ENCODE peak calls at places on chromosomes 16 and 17, in nine cellular contexts. W is ascending aorta, O is astrocyte, H is A549, N is adrenal gland, B is left ventricle myocardium inferior, Q is ovary, F is brain microvascular endothelial cell, L is H1. V is an unnamed sample.

GRCh38 chr16:86509759-86510464 is 415 bp upstream of the FOXF1 start:
- DNase-seq in Q (peak), F (no peak), N (no peak), O (peak), H (no peak), B (peak), L (peak), W (no peak), V (no peak)

GRCh38 chr17:56833023-56833811 is 503 bp downstream of the C17orf67 start:
- DNase-seq in B (peak), F (peak), H (peak), N (peak), O (peak), Q (peak), L (peak), W (peak), V (peak)

GRCh38 chr17:76385892-76386786 is 1.7 kb downstream of the SPHK1 start:
- DNase-seq in Q (peak), N (peak), B (peak), L (peak), H (peak), O (peak), W (peak), F (peak), V (no peak)

GRCh38 chr16:57689772-57690558 is 4.6 kb upstream of the DRC7 start:
- DNase-seq in H (no peak), B (no peak), F (no peak), L (no peak), O (no peak), W (no peak), Q (no peak), N (no peak), V (no peak)

GRCh38 chr17:58338907-58339774 is 10.5 kb upstream of the TSPOAP1 start:
- DNase-seq in N (peak), O (peak), H (no peak), F (peak), B (peak), L (peak), Q (no peak), W (peak), V (no peak)

GRCh38 chr17:2400474-2400866 is 390 bp downstream of the MNT start:
- DNase-seq in F (no peak), W (no peak), B (peak), H (no peak), N (peak), O (no peak), L (peak), Q (peak), V (no peak)

GRCh38 chr17:32931686-32932085 is 3.7 kb downstream of the TMEM98 start:
- DNase-seq in W (no peak), N (no peak), B (no peak), O (peak), F (no peak), Q (no peak), H (no peak), L (no peak), V (no peak)

GRCh38 chr17:17237026-17237799 is at the start of gene FLCN:
- DNase-seq in W (peak), Q (peak), B (peak), F (peak), N (peak), H (peak), O (peak), L (peak), V (peak)

GRCh38 chr16:54194008-54194731 is 92.4 kb downstream of the IRX3 start:
- DNase-seq in N (peak), F (peak), L (peak), H (no peak), O (peak), W (no peak), Q (peak), B (peak), V (peak)

GRCh38 chr17:21551081-21551881 is 141.0 kb upstream of the KCNJ18 start:
- DNase-seq in N (peak), O (peak), B (peak), W (peak), Q (peak), L (peak), F (peak), H (peak), V (peak)

GRCh38 chr16:86949116-86949515 is 368.1 kb downstream of the C16orf95 start:
- DNase-seq in H (no peak), W (no peak), O (no peak), F (no peak), B (no peak), L (no peak), Q (no peak), N (no peak), V (no peak)

GRCh38 chr16:57422026-57422944 is 17.7 kb downstream of the CCL17 start:
- DNase-seq in B (no peak), Q (peak), O (peak), F (peak), L (peak), N (peak), W (no peak), H (peak), V (no peak)

GRCh38 chr17:7436556-7437368 is 1.5 kb downstream of the TMEM102 start:
- DNase-seq in L (peak), Q (peak), W (no peak), N (peak), F (no peak), H (peak), O (peak), B (peak), V (peak)

GRCh38 chr16:23575834-23576233 is 18.3 kb downstream of the UBFD1 start:
- DNase-seq in L (no peak), H (no peak), O (no peak), N (no peak), W (no peak), B (no peak), F (no peak), Q (no peak), V (no peak)

GRCh38 chr16:11047057-11047456 is 102.7 kb downstream of the CLEC16A start:
- DNase-seq in O (peak), W (no peak), N (no peak), B (no peak), F (no peak), H (no peak), L (no peak), Q (no peak), V (no peak)

GRCh38 chr17:74485012-74485743 is 18.7 kb downstream of the CD300A start:
- DNase-seq in H (no peak), L (no peak), W (no peak), O (no peak), Q (no peak), F (no peak), N (peak), B (no peak), V (no peak)

GRCh38 chr17:39667262-39668140 is 752 bp upstream of the PNMT start:
- DNase-seq in O (no peak), B (peak), Q (no peak), W (no peak), H (no peak), N (peak), L (peak), F (no peak), V (no peak)

GRCh38 chr17:83100853-83101391 is 21.5 kb downstream of the METRNL start:
- DNase-seq in Q (no peak), N (no peak), H (no peak), O (no peak), W (no peak), F (no peak), B (no peak), L (no peak), V (no peak)

GRCh38 chr16:75908301-75908700 is 182.0 kb upstream of the CPHXL start:
- DNase-seq in H (no peak), F (no peak), B (no peak), L (no peak), N (no peak), W (no peak), Q (no peak), O (no peak), V (no peak)

GRCh38 chr17:5557485-5557884 is 26.8 kb downstream of the NLRP1 start:
- DNase-seq in B (no peak), L (no peak), N (no peak), O (peak), F (peak), Q (no peak), W (no peak), H (no peak), V (no peak)

GRCh38 chr17:522912-523311 is 170.3 kb upstream of the RPH3AL start:
- DNase-seq in B (no peak), Q (no peak), O (no peak), N (no peak), H (no peak), F (no peak), W (no peak), L (peak), V (no peak)

GRCh38 chr17:73083432-73083831 is 9.1 kb downstream of the SLC39A11 start:
- DNase-seq in Q (no peak), O (no peak), F (no peak), H (no peak), N (no peak), B (no peak), L (no peak), W (no peak), V (no peak)

GRCh38 chr17:19273731-19274130 is 36.6 kb downstream of the EPN2 start:
- DNase-seq in B (no peak), N (no peak), H (no peak), L (no peak), Q (no peak), W (no peak), F (peak), O (no peak), V (no peak)

GRCh38 chr17:51442112-51442865 is 181.9 kb downstream of the UTP18 start:
- DNase-seq in H (no peak), L (no peak), N (no peak), F (no peak), O (no peak), W (no peak), Q (no peak), B (no peak), V (no peak)

GRCh38 chr17:7781467-7781866 is 52.5 kb upstream of the KDM6B start:
- DNase-seq in L (no peak), B (no peak), H (no peak), O (peak), F (no peak), W (no peak), Q (no peak), N (no peak), V (no peak)

GRCh38 chr17:64281962-64282752 is 19.1 kb upstream of the TEX2 start:
- DNase-seq in N (peak), H (peak), Q (peak), B (peak), W (no peak), F (peak), O (peak), L (peak), V (peak)

GRCh38 chr16:20814761-20815160 is 8.4 kb downstream of the REXO5 start:
- DNase-seq in H (no peak), W (no peak), F (no peak), B (no peak), N (no peak), L (no peak), Q (no peak), O (peak), V (no peak)

GRCh38 chr16:71723537-71724319 is 773 bp downstream of the PHLPP2 start:
- DNase-seq in O (peak), N (peak), B (peak), H (peak), Q (peak), F (peak), W (peak), L (peak), V (peak)

GRCh38 chr17:39113871-39114270 is 37.6 kb downstream of the PLXDC1 start:
- DNase-seq in N (no peak), W (no peak), B (no peak), H (no peak), Q (no peak), L (no peak), F (no peak), O (no peak), V (no peak)

GRCh38 chr16:87350681-87351319 is 32.8 kb downstream of the FBXO31 start:
- DNase-seq in Q (no peak), H (no peak), O (peak), W (no peak), B (no peak), L (no peak), N (peak), F (no peak), V (peak)

GRCh38 chr17:59106463-59107305 is at the start of gene TRIM37:
- DNase-seq in L (peak), O (peak), F (peak), Q (peak), H (peak), W (peak), N (peak), B (peak), V (peak)

GRCh38 chr16:5228369-5228768 is 130.8 kb upstream of the EEF2KMT start:
- DNase-seq in O (no peak), B (no peak), W (no peak), F (no peak), Q (no peak), H (no peak), L (no peak), N (no peak), V (no peak)

GRCh38 chr16:70522216-70523000 is 946 bp downstream of the COG4 start:
- DNase-seq in W (no peak), O (no peak), N (no peak), H (no peak), F (no peak), B (no peak), L (no peak), Q (no peak), V (no peak)

GRCh38 chr17:75640556-75641119 is 7.4 kb downstream of the SMIM5 start:
- DNase-seq in W (no peak), O (no peak), F (no peak), L (no peak), N (no peak), H (no peak), B (no peak), Q (no peak), V (no peak)

GRCh38 chr17:62941358-62941991 is 24.6 kb upstream of the TANC2 start:
- DNase-seq in O (no peak), Q (no peak), H (no peak), B (no peak), F (no peak), W (no peak), L (no peak), N (no peak), V (no peak)

GRCh38 chr16:56870271-56870888 is 5.4 kb downstream of the SLC12A3 start:
- DNase-seq in W (no peak), L (no peak), F (no peak), N (no peak), B (no peak), O (no peak), Q (no peak), H (no peak), V (no peak)

GRCh38 chr16:67149276-67150057 is 1.3 kb downstream of the B3GNT9 start:
- DNase-seq in H (no peak), Q (no peak), B (no peak), O (no peak), W (no peak), F (no peak), N (no peak), L (peak), V (no peak)
- H3K4me3 ChIP-seq in H (no peak), Q (no peak), B (peak), O (no peak), W (peak), F (no peak), N (peak), L (peak), V (peak)

GRCh38 chr17:9104370-9105041 is 83.2 kb downstream of the NTN1 start:
- DNase-seq in Q (no peak), N (no peak), W (peak), F (no peak), L (no peak), O (no peak), B (peak), H (no peak), V (no peak)
- TF ChIP-seq CTCF in Q (no peak), N (no peak), W (no peak), F (no peak), L (no peak), O (no peak), B (peak), H (no peak), V (no peak)

DNA sequence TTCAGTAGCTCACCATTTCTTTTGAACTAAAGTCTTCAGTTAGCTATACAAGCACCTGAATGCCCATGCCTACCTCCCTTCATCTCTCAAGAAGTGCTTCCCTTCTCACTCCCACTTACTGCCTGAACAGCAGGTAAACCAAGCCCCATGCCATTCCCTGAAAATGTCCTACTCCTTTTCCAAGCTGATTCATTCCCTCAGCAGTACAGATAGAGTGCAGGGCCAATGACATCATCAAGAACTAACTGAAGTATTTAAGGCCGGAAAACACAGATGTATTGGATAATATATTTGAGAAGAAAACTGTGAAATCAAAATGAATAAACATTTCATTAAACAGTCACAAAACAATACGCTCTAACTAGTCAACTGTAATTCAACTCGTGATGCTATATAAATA is 478.8 kb upstream of the CDH11 start:
- DNase-seq in F (no peak), H (no peak), L (no peak), Q (no peak), O (peak), N (no peak), B (no peak), W (no peak), V (no peak)
- H3K27ac ChIP-seq in F (no peak), H (no peak), L (no peak), Q (no peak), O (no peak), N (no peak), B (no peak), W (no peak), V (no peak)

GRCh38 chr17:3724373-3725077 is 822 bp downstream of the HASPIN start:
- DNase-seq in Q (no peak), B (no peak), F (no peak), H (no peak), N (peak), O (no peak), L (no peak), W (no peak), V (no peak)

GRCh38 chr17:3727041-3727440 is 3.3 kb downstream of the HASPIN start:
- DNase-seq in H (no peak), F (no peak), L (no peak), O (no peak), N (no peak), W (no peak), Q (no peak), B (no peak), V (no peak)

GRCh38 chr17:3722716-3723115 is 987 bp upstream of the HASPIN start:
- DNase-seq in F (no peak), O (no peak), Q (no peak), H (no peak), L (no peak), B (no peak), N (no peak), W (no peak), V (no peak)

GRCh38 chr17:3723556-3724372 is at the start of gene HASPIN:
- DNase-seq in F (peak), L (peak), H (peak), N (peak), Q (peak), W (peak), O (peak), B (peak), V (peak)

GRCh38 chr17:3723188-3723555 is 531 bp upstream of the HASPIN start:
- DNase-seq in H (no peak), O (no peak), N (no peak), Q (no peak), W (no peak), L (no peak), B (no peak), F (no peak), V (no peak)
- H3K4me3 ChIP-seq in H (peak), O (peak), N (peak), Q (peak), W (peak), L (peak), B (peak), F (peak), V (peak)

GRCh38 chr16:17237350-17237944 is 233.3 kb downstream of the XYLT1 start:
- DNase-seq in Q (no peak), W (no peak), F (no peak), O (no peak), B (no peak), N (no peak), H (no peak), L (no peak), V (no peak)
- TF ChIP-seq CTCF in Q (no peak), W (no peak), F (no peak), O (no peak), B (no peak), N (no peak), H (no peak), L (no peak), V (peak)

DNA sequence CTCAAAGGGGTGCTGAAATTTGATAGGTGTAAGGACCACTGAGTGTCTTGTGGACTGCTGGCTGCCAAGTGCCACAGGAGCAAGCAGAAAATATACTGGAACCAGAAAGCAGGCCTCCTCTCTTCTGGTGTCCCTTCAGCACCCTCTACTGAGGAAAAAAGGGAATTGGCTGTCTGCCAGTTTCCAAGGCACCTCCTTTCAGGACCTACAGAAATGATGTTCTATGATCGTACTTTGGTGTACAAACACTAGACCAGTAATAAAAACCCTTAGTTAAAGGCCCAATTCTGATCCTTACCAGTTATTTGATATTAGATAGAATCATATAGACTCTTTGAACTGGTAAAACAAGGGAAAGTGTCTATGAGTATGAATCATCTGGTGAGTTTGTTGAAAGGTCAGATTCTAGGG is 35.8 kb upstream of the BCAS3 start:
- DNase-seq in O (peak), F (peak), W (no peak), N (peak), B (no peak), H (peak), Q (peak), L (peak), V (peak)
- H3K27ac ChIP-seq in O (peak), F (peak), W (no peak), N (no peak), B (no peak), H (no peak), Q (no peak), L (no peak), V (peak)

DNA sequence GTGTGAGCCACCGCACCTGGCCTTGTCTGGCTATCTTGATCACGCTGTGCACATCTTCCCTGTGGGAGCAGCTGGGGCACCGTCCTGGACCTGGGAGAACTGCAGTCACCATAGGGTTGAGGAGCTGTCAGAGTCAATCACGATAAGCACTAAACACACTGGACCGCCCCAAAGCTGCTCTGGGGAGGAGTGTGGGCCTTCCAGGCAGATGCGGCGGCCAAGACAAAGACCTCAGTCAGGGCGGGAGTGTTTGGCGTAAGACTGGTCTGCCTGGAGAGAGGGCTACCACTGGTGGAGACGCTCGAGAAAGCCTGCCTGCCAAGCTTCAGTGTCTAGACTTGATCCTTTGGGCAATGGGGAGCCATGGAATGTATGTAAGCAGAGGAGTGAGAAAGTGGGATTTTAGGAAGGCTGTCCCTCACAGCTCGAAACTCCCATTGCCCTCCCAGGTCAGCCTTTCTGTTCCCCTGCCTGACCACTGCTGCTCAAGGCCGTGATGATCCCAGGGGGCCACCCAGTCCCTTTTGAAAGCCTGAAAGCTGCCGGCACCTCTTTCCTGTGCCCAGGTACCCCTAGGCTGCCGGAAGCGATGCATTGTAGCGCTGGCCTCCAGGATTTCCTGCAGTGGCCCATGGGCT is 29.3 kb upstream of the CIBAR2 start:
- DNase-seq in W (no peak), F (no peak), Q (no peak), N (no peak), H (no peak), B (no peak), L (no peak), O (no peak), V (no peak)
- H3K4me3 ChIP-seq in W (no peak), F (no peak), Q (no peak), N (no peak), H (no peak), B (no peak), L (no peak), O (no peak), V (no peak)

GRCh38 chr16:6345090-6345489 is 987.6 kb upstream of the RBFOX1 start:
- DNase-seq in L (no peak), H (no peak), Q (no peak), W (no peak), F (no peak), O (no peak), B (no peak), N (no peak), V (no peak)

DNA sequence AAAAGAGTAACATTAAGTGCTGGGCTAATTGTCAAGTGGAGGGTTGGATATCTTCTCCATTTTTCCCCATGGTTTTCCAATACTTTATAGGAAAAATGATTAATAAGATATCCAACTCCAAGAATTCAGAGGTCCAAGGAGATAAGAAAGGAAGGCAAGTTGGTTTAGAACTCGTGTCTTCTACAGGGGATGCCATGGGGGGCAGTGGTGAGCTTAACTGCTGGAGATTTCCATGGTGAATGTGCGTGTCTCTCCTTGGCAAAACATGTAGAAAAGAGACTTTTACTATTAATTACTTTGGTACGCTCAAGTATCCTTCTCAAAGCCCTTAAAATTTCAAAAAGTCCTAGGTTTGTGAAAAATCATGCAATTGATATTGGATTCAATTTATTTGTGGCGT is 982.9 kb upstream of the RBFOX1 start:
- DNase-seq in W (no peak), L (no peak), N (no peak), B (no peak), O (no peak), Q (no peak), H (no peak), F (no peak), V (no peak)
- TF ChIP-seq CTCF in W (no peak), L (peak), N (no peak), B (no peak), O (no peak), Q (no peak), H (no peak), F (no peak), V (no peak)

V was measured in dorsolateral prefrontal cortex.